ENCODE peak calls at places on chromosomes 3 and 15, in five cellular contexts. N is tibial artery, A is IMR-90, B is PC-3, W is body of pancreas. H is an unnamed sample. For H3K4me1, the result is how much of the 10 kb centered on the place peaks cover.

GRCh38 chr3:132315851-132316250 is 1.4 kb upstream of the ACP3 start:
- DNase-seq in N (no peak), A (peak), B (peak), W (no peak), H (no peak)

GRCh38 chr3:65883614-65884013 is 155.1 kb downstream of the MAGI1 start:
- DNase-seq in N (no peak), A (peak), B (peak), W (no peak), H (no peak)

GRCh38 chr15:59528965-59529402 is 82.6 kb upstream of the GCNT3 start:
- DNase-seq in N (peak), A (peak), B (peak), W (peak), H (peak)

GRCh38 chr15:101276501-101277037 is 716 bp downstream of the SELENOS start:
- DNase-seq in N (no peak), A (peak), B (peak), W (no peak), H (peak)

GRCh38 chr3:170128977-170129431 is 52.5 kb downstream of the PHC3 start:
- DNase-seq in N (no peak), A (peak), B (peak), W (no peak), H (peak)

GRCh38 chr3:192957441-192957951 is 39.8 kb upstream of the MB21D2 start:
- DNase-seq in N (peak), A (peak), B (peak), W (peak), H (peak)

GRCh38 chr3:97892852-97893251 is 71.0 kb downstream of the CRYBG3 start:
- DNase-seq in N (no peak), A (no peak), B (no peak), W (no peak), H (no peak)

GRCh38 chr3:17038900-17039545 is 154.3 kb downstream of the PLCL2 start:
- DNase-seq in N (no peak), A (no peak), B (peak), W (no peak), H (no peak)

GRCh38 chr3:131717493-131717892 is 214.7 kb upstream of the MRPL3 start:
- DNase-seq in N (no peak), A (no peak), B (no peak), W (no peak), H (no peak)

GRCh38 chr3:104835376-104835775 is 531.3 kb upstream of the ALCAM start:
- DNase-seq in N (no peak), A (no peak), B (no peak), W (no peak), H (no peak)

GRCh38 chr3:159637895-159638542 is 350.6 kb upstream of the IL12A start:
- DNase-seq in N (no peak), A (peak), B (peak), W (no peak), H (no peak)

GRCh38 chr3:51896607-51897305 is 6.4 kb downstream of the IQCF1 start:
- DNase-seq in N (no peak), A (no peak), B (peak), W (no peak), H (no peak)

GRCh38 chr3:133393204-133393603 is 6.7 kb upstream of the BFSP2 start:
- DNase-seq in N (no peak), A (no peak), B (no peak), W (no peak), H (peak)

GRCh38 chr3:12501360-12502020 is 17.2 kb downstream of the TSEN2 start:
- DNase-seq in N (no peak), A (peak), B (no peak), W (peak), H (no peak)

GRCh38 chr15:70098461-70099166 is 897 bp upstream of the TLE3 start:
- DNase-seq in N (no peak), A (no peak), B (peak), W (peak), H (peak)

GRCh38 chr15:100889359-100890058 is 9.9 kb downstream of the ALDH1A3 start:
- DNase-seq in N (peak), A (peak), B (peak), W (peak), H (peak)

GRCh38 chr3:36695113-36695768 is 69.1 kb downstream of the DCLK3 start:
- DNase-seq in N (no peak), A (no peak), B (no peak), W (no peak), H (no peak)

GRCh38 chr15:69548771-69549170 is 96.2 kb downstream of the RPLP1 start:
- DNase-seq in N (no peak), A (no peak), B (no peak), W (no peak), H (no peak)

GRCh38 chr15:39580117-39580629 is 706 bp upstream of the THBS1 start:
- DNase-seq in N (peak), A (peak), B (peak), W (peak), H (peak)

GRCh38 chr15:71575474-71576045 is 234.8 kb upstream of the NR2E3 start:
- DNase-seq in N (no peak), A (no peak), B (peak), W (no peak), H (no peak)

GRCh38 chr3:157381606-157382005 is 55.0 kb upstream of the PTX3 start:
- DNase-seq in N (no peak), A (no peak), B (no peak), W (no peak), H (no peak)

GRCh38 chr3:49868951-49869454 is 703 bp downstream of the CAMKV start:
- DNase-seq in N (no peak), A (no peak), B (no peak), W (no peak), H (no peak)

GRCh38 chr15:72911658-72912057 is 128.1 kb upstream of the ADPGK start:
- DNase-seq in N (no peak), A (no peak), B (no peak), W (no peak), H (no peak)

GRCh38 chr3:143171141-143171651 is 51.6 kb downstream of the CHST2 start:
- DNase-seq in N (no peak), A (peak), B (no peak), W (no peak), H (peak)

GRCh38 chr3:47406762-47407149 is 25.9 kb downstream of the PTPN23 start:
- DNase-seq in N (no peak), A (no peak), B (no peak), W (no peak), H (no peak)

GRCh38 chr15:36643551-36643950 is 64.1 kb downstream of the CDIN1 start:
- DNase-seq in N (no peak), A (peak), B (peak), W (no peak), H (peak)

GRCh38 chr3:130085881-130086280 is 4.2 kb downstream of the ALG1L2 start:
- DNase-seq in N (no peak), A (no peak), B (no peak), W (no peak), H (no peak)

DNA sequence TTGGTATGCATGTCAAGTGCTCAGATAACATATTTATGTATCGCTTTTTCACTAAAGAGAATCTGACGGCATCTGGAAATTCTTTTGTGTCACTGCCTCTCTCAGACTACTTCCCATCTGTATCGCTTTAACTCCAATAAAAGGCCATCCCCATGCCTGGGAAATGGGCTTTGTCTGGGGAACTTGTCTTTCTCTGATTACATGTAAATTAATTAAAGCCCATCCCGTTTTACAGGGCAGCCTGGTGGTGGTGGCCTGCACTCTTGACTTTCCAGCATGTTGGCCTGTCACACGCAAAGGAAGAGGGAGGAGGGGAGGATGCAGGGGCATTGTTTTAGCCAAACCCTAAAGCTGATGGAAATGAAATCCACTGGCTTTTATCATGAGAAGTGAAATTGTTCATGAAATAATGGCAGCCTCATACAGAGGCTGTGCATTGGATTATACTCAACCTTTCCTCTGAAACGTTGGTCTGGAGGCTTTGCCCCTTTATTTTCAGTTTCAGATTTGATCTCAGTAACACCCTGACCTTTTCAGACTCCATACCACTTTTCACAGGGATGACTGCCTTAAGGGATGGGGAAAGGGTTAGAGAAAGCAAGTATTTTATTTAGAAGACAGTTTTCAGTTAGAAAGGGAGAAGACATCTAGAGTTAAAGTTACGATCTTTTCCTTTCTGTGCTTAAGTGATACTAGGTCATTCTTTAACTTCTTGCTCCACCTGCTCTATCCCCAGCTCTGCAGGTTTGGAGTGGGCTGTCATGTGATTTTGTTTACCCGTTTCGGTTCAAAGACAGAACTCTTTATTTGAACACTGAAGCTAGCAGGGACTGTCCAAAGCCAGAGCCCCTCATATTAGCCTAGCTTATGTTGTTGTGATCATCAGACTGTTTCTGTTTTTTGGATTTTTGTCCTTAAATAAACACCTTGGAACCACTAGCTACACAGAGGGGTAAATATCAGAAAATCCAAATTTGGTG is 94.6 kb upstream of the CTDSPL start:
- DNase-seq in N (no peak), A (no peak), B (no peak), W (no peak), H (no peak)
- H3K4me1 ChIP-seq in N (under half), A (under half), B (under half), W (half or more), H (under half)

GRCh38 chr15:76338555-76339301 is 2.2 kb downstream of the ISL2 start:
- DNase-seq in N (no peak), A (no peak), B (no peak), W (no peak), H (no peak)
- H3K4me1 ChIP-seq in N (under half), A (under half), B (under half), W (half or more), H (under half)

GRCh38 chr3:177107840-177108239 is 89.4 kb downstream of the TBL1XR1 start:
- DNase-seq in N (no peak), A (no peak), B (no peak), W (no peak), H (no peak)

GRCh38 chr3:177105623-177106022 is 91.7 kb downstream of the TBL1XR1 start:
- DNase-seq in N (no peak), A (no peak), B (no peak), W (no peak), H (no peak)

GRCh38 chr3:177106184-177106583 is 91.1 kb downstream of the TBL1XR1 start:
- DNase-seq in N (no peak), A (no peak), B (no peak), W (no peak), H (no peak)

GRCh38 chr3:177108648-177109047 is 88.6 kb downstream of the TBL1XR1 start:
- DNase-seq in N (no peak), A (no peak), B (no peak), W (no peak), H (no peak)

GRCh38 chr3:177106594-177106993 is 90.7 kb downstream of the TBL1XR1 start:
- DNase-seq in N (no peak), A (no peak), B (no peak), W (no peak), H (no peak)
- H3K4me1 ChIP-seq in N (under half), A (under half), B (under half), W (half or more), H (under half)

DNA sequence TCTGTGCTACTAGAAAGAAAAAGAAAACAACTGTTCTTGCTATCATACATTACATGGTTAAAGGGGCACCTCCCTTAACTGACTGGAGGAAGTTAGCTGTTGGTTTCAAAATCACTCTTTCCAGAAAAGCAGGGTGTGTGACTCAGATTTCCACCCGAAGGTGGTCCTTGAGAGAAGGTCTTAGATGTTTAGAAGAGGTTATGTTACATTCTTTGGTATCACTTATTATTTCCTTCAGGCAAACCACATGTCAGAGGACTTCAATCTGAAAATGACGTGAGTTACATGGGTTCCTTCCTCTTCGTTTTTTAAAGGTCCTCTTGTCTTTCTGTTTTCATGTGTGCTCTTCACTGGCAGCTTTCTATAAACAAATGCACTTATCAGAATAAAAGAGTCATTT is 307.9 kb upstream of the CBLB start:
- DNase-seq in N (no peak), A (peak), B (no peak), W (no peak), H (no peak)
- H3K4me1 ChIP-seq in N (under half), A (under half), B (under half), W (under half), H (under half)

GRCh38 chr15:90565866-90566265 is 36.1 kb downstream of the CRTC3 start:
- DNase-seq in N (no peak), A (no peak), B (no peak), W (no peak), H (no peak)
- H3K4me1 ChIP-seq in N (under half), A (under half), B (under half), W (under half), H (under half)

DNA sequence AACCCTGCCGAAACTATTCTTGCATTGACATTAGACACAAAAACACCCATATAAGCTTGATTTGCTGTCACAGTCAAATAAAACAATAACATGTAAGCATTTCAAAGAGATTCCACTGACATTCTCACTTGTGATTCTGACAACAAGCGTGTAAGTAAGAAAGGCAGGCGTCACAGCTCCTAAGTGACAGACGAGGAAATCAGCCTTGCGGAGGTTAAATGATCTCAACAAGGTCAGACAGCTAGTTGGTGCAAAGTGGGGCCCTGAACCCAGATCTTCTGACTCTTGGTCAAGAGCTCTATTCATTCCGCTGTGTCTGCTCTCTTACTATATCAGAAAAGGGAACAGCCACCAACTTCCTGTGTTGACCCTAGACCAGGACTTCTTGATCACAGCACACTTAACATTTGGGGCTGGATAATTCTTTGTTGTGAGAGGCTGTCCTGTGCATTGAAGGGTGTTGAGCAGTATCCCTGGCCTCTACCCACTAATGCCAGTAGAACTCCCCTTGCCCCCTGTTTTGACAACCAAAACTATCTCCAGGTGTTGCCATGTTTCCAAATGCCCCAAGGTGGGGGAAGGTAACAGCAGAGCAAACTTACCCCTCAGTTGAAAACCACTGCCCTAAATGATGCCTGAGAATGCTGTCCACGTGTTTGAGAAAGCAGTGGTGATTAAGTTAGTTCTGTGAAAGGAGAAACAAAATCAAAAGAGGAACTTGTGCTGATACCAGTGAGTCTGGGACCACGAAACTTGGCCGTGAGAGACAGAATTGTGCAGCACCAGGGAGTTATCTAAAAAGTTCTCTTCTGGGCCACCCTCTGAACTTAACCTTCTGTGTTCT is 86.1 kb downstream of the LIPC start:
- DNase-seq in N (no peak), A (no peak), B (no peak), W (no peak), H (no peak)
- H3K4me1 ChIP-seq in N (under half), A (under half), B (under half), W (under half), H (under half)

GRCh38 chr15:37777006-37777405 is 157.4 kb upstream of the TMCO5A start:
- DNase-seq in N (no peak), A (no peak), B (no peak), W (no peak), H (no peak)
- H3K4me1 ChIP-seq in N (under half), A (under half), B (under half), W (under half), H (under half)

GRCh38 chr3:153625506-153625905 is 463.5 kb downstream of the RAP2B start:
- DNase-seq in N (no peak), A (peak), B (no peak), W (no peak), H (no peak)

GRCh38 chr3:153624310-153625030 is 462.4 kb downstream of the RAP2B start:
- DNase-seq in N (no peak), A (no peak), B (no peak), W (no peak), H (no peak)

GRCh38 chr3:153623834-153624233 is 461.8 kb downstream of the RAP2B start:
- DNase-seq in N (no peak), A (no peak), B (no peak), W (no peak), H (no peak)

GRCh38 chr3:153628591-153628990 is 466.6 kb downstream of the RAP2B start:
- DNase-seq in N (no peak), A (no peak), B (no peak), W (no peak), H (no peak)

GRCh38 chr3:153626158-153626557 is 464.1 kb downstream of the RAP2B start:
- DNase-seq in N (no peak), A (no peak), B (no peak), W (no peak), H (no peak)
- H3K4me1 ChIP-seq in N (under half), A (under half), B (under half), W (under half), H (under half)

GRCh38 chr3:149276621-149277020 is 55.0 kb upstream of the CP start:
- DNase-seq in N (no peak), A (no peak), B (no peak), W (no peak), H (no peak)
- H3K4me1 ChIP-seq in N (under half), A (under half), B (under half), W (under half), H (under half)

DNA sequence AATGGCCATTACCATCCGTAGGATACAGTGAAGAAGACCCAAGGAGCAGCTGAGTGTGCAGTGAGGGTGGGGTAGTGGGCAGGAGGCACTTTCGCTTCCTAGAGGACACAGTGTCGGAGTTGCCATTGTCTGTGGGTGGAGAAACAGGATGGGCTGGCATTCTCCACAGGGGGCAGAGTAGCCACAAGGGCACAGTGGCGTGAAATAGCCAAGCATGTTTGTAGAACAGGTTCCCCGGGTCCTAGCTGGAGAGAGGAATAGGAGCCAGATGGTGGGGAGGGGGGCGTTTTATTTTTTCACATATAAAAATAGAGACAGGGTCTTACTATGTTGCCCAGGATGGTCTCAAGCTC is 3.5 kb downstream of the SLC6A6 start:
- DNase-seq in N (no peak), A (no peak), B (peak), W (no peak), H (no peak)
- H3K4me1 ChIP-seq in N (under half), A (under half), B (under half), W (under half), H (under half)

H was measured in mammary epithelial cell.